ENCODE peak calls at places on chromosomes 5 and 9, in five cellular contexts. X, T, J, G and Z are unnamed samples.

GRCh38 chr5:107502711-107503110 is 168.0 kb downstream of the EFNA5 start:
- DNase-seq in J (no peak), G (no peak), T (no peak), X (no peak), Z (no peak)

GRCh38 chr9:124214116-124214515 is 43.6 kb upstream of the NEK6 start:
- DNase-seq in X (no peak), J (no peak), T (no peak), G (peak), Z (no peak)

GRCh38 chr9:85723220-85723619 is 18.5 kb downstream of the AGTPBP1 start:
- DNase-seq in G (no peak), J (no peak), T (no peak), X (no peak), Z (no peak)

GRCh38 chr5:55706230-55706629 is 5.9 kb downstream of the SLC38A9 start:
- DNase-seq in T (no peak), G (no peak), J (no peak), X (no peak), Z (no peak)

GRCh38 chr5:159091051-159091450 is 8.7 kb downstream of the EBF1 start:
- DNase-seq in X (no peak), T (no peak), G (no peak), J (no peak), Z (no peak)

GRCh38 chr9:122133263-122133983 is 26.2 kb downstream of the NDUFA8 start:
- DNase-seq in X (no peak), J (no peak), T (no peak), G (peak), Z (no peak)

GRCh38 chr5:26955161-26955560 is 83.2 kb downstream of the CDH9 start:
- DNase-seq in T (no peak), J (no peak), X (no peak), G (no peak), Z (no peak)

GRCh38 chr9:99012957-99013512 is 69.3 kb downstream of the COL15A1 start:
- DNase-seq in T (no peak), J (no peak), G (no peak), X (no peak), Z (no peak)

GRCh38 chr5:1500411-1501091 is 23.2 kb downstream of the LPCAT1 start:
- DNase-seq in J (peak), T (peak), X (no peak), G (peak), Z (peak)

GRCh38 chr5:181052526-181052927 is 12.5 kb downstream of the BTNL9 start:
- DNase-seq in J (no peak), X (no peak), T (no peak), G (no peak), Z (no peak)

GRCh38 chr5:88602584-88602983 is 280.4 kb downstream of the MEF2C start:
- DNase-seq in X (peak), G (no peak), J (no peak), T (no peak), Z (no peak)

GRCh38 chr5:127673401-127673800 is 24.5 kb downstream of the CTXN3 start:
- DNase-seq in X (no peak), G (no peak), T (no peak), J (no peak), Z (no peak)

DNA sequence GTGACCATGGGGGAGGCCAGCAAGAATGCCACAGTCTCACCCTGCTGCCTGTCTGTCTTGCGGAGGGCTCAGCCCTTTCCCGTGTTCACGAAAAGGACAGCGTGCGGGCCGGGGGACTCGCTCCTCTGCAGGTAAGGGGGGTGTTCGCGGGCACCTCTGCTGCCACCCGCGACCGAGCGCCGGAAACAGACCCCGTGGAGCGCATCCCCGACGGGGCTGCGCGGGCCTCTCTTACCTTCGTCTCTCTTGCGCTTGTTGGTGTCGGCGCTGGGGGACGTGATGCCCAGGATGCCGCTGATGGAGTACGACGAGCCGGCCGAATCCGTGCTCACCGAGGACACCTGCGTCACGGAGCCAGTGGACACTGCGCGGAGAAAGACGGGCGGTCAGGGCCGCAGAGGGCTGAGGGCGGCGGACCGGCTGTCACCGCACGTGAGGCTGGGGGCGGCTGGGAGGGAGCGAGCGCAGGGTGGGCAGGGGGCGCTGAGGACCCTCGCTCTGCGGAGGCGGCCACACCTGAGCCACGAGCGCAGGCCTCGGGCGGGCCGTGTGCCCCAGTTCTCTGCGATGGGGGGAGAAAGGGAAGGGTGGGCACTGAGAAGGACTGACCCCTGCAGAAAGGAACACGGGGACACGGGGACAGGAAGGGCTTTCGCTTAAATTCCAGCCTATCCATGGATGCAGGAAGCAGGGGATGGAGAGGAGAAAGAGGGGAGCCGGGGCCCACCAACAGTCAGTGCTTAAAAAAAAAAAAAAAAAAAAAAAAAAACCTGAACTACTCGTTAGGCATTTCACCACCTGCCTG is 31.5 kb downstream of the PAX5 start:
- DNase-seq in T (no peak), G (no peak), J (no peak), X (no peak), Z (no peak)
- TF ChIP-seq POLR2A in T (no peak), G (no peak), J (no peak), X (no peak), Z (no peak)

GRCh38 chr5:177514541-177514940 is 2.2 kb downstream of the DDX41 start:
- DNase-seq in G (no peak), T (no peak), J (no peak), X (no peak), Z (no peak)
- H3K27ac ChIP-seq in G (no peak), T (no peak), J (no peak), X (no peak), Z (no peak)

DNA sequence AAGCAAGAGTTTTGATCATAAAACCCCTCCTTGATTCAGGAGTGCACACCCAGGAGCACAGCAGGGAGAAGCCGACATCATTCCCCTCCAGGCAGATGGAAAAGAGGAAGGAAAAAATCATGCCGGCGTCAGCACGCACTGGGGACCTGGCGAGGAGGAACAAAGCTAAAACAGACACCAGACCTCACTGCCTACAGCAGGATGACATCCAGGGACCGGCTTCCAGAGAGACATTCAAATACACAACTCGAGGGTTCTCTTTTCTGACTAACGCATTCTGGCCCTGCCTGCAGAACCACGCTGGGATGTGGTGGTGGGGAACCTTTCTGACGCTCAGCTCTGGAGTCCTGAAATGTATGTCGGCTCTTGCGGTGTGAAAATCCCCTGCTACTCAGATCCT is 2.7 kb downstream of the UBAC1 start:
- DNase-seq in T (no peak), J (no peak), X (no peak), G (no peak), Z (peak)
- TF ChIP-seq POLR2A in T (no peak), J (no peak), X (no peak), G (no peak), Z (peak)

GRCh38 chr5:139688088-139688702 is 40.0 kb downstream of the CXXC5 start:
- DNase-seq in X (no peak), J (no peak), T (peak), G (no peak), Z (no peak)
- H3K27ac ChIP-seq in X (no peak), J (no peak), T (peak), G (no peak), Z (peak)